ENCODE peak calls at places on chromosomes 16 and 17, in six cellular contexts. V is GM10248, P is PC-9, E is esophagus muscularis mucosa, L is B cell, Y is fibroblast of lung. Z is an unnamed sample.

GRCh38 chr16:80683646-80684045 is 120.8 kb downstream of the CDYL2 start:
- DNase-seq in P (no peak), L (no peak), E (peak; percentile 64), V (no peak), Y (no peak), Z (no peak)

GRCh38 chr16:10828851-10829331 is 10.3 kb upstream of the TVP23A start:
- DNase-seq in Y (peak; percentile 86), P (peak; percentile 78), V (no peak), E (peak; percentile 95), L (peak; percentile 29), Z (no peak)

GRCh38 chr16:18839555-18839954 is 38.2 kb upstream of the ARL6IP1 start:
- DNase-seq in V (no peak), P (peak; percentile 42), Y (no peak), L (no peak), E (no peak), Z (no peak)

GRCh38 chr17:34445145-34445544 is 82.1 kb upstream of the CCL1 start:
- DNase-seq in E (no peak), V (no peak), P (no peak), Y (no peak), L (no peak), Z (no peak)

GRCh38 chr17:40025559-40025958 is 10.3 kb downstream of the CSF3 start:
- DNase-seq in Y (no peak), E (no peak), V (no peak), L (no peak), P (no peak), Z (no peak)

GRCh38 chr17:2138768-2139167 is 83.9 kb downstream of the HIC1 start:
- DNase-seq in Y (peak; percentile 30), E (no peak), V (no peak), P (peak; percentile 64), L (no peak), Z (no peak)

GRCh38 chr16:22139008-22139407 is 23.3 kb upstream of the SDR42E2 start:
- DNase-seq in V (no peak), L (no peak), E (no peak), Y (no peak), P (peak; percentile 44), Z (no peak)

GRCh38 chr17:41442772-41443171 is 2.0 kb upstream of the KRT38 start:
- DNase-seq in Y (no peak), L (no peak), E (no peak), V (no peak), P (no peak), Z (no peak)

GRCh38 chr16:25788637-25789036 is 96.9 kb downstream of the HS3ST4 start:
- DNase-seq in V (no peak), L (no peak), E (no peak), P (no peak), Y (no peak), Z (no peak)

GRCh38 chr16:87721622-87722565 is 43.9 kb downstream of the KLHDC4 start:
- DNase-seq in E (no peak), P (no peak), V (no peak), Y (no peak), L (no peak), Z (no peak)

DNA sequence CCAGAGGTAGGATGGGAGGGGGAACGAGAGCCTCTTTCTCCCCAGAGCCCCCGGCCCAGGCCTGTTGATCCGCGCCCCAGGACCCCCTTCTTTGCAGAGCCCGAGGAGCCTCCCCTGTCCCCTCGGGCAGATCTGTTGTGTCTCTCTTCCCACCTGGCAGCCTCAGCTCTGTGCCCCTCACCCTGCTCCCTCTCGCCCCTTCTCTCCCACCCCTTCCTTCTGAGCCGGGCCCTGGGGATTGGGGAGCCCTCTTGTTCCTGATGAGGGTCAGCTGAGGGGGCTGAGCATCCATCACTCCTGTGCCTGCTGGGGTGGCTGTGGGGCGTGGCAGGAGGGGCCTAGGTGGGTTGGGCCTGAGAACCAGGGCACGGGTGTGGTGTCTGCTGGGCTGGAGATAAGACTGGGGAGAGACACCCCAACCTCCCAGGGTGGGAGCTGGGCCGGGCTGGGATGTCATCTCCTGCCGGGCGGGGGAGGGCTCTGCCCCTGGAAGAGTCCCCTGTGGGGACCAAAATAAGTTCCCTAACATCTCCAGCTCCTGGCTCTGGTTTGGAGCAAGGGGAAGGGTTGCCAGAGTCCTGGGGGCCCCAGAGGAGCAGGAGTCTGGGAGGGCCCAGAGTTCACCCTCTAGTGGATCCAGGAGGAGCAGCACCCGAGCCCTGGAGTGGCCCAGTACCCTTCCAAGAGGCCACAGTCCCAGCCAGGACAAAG is 65.4 kb downstream of the MRC2 start:
- DNase-seq in Y (peak; percentile 37), P (no peak), L (no peak), E (no peak), V (no peak), Z (no peak)
- TF ChIP-seq CTCF in Y (peak; percentile 64), P (peak; percentile 56), L (no peak), E (peak; percentile 31), V (peak; percentile 14), Z (peak; percentile 67)

DNA sequence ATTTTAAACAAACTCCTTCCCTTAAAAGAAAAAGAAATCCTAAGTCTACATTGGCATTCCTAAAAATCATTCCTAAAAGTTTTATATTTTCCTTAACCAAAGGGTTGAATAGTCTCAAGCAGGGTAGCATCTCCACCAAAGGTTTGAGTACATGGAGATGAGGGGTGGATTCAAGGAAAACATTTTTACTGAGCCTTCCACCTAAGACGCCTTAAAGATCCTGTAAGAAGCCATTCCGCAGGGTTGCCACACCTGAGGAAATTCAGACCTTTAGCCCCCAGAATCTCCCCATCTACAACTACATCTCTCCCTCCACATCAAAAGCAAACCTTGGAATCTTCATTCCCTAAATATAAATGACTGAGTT is 7.7 kb upstream of the AKTIP start:
- DNase-seq in L (no peak), V (no peak), Y (no peak), E (no peak), P (no peak), Z (no peak)
- TF ChIP-seq CTCF in L (peak; percentile 59), V (no peak), Y (no peak), E (no peak), P (peak; percentile 55), Z (peak; percentile 59)

GRCh38 chr16:30895592-30896202 is 717 bp upstream of the CTF1 start:
- DNase-seq in E (no peak), V (no peak), L (peak; percentile 25), Y (no peak), P (no peak), Z (no peak)
- TF ChIP-seq CTCF in E (no peak), V (no peak), L (no peak), Y (no peak), P (no peak), Z (no peak)

DNA sequence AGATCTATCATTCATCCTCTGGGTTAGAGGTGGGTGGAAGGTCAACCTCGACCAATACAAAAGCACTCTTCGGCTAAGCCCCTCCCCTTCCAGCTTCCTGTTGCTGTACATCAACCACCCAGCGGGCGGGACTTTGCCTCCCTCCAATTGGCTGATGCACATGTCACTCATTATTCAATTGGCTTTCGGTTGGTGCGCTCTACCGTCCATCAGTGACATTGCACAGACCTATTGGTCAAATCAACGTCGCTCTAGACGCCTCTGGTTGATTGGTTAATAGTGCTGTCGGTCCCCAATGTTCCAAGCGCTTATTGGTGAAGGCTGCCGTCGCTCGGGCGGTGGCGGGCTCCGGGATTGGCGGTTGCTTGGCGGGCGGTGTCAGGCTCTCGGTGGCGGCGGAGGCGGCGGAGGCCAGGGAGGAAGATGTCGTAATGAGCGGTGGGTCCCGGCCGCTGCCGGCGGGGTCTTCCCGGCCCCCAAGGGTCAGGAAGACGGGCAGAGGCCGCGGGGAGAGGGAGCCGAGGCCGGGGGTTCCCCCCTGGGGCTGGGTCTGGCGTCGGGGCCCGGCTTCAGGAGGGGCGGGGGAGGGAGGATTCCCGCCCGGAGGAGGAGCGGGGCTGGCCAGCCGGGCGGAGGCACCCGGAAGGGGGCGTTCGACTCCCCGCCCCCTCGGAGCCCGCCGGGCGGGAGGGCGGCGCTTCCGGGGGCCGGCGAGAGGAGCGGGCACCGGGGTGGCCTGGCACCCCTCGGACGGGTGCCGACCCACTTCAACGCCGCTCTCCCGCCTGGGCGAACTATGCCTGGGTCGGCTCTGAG is at the start of gene SP2:
- DNase-seq in V (peak; percentile 99), P (peak; percentile 99), L (peak; percentile 99), Y (peak; percentile 100), E (peak; percentile 100), Z (peak; percentile 100)
- TF ChIP-seq CTCF in V (no peak), P (peak; percentile 27), L (no peak), Y (no peak), E (no peak), Z (peak; percentile 61)